ENCODE peak calls at places on chromosomes 1 and 21, in nine cellular contexts. T, U, K, Z, W, Q, Y, N and B are unnamed samples.

GRCh38 chr1:161374373-161374772 is 6.7 kb upstream of the CFAP126 start:
- DNase-seq in Y (peak), N (no peak), W (no peak), T (no peak), U (no peak), K (peak), Z (no peak), Q (no peak), B (no peak)

GRCh38 chr21:35227774-35228173 is 178.7 kb upstream of the RUNX1 start:
- DNase-seq in K (no peak), T (no peak), N (peak), U (no peak), Q (no peak), Z (no peak), W (no peak), Y (peak), B (no peak)

GRCh38 chr1:10824821-10825540 is 28.5 kb upstream of the CASZ1 start:
- DNase-seq in U (no peak), T (no peak), Y (no peak), Z (no peak), Q (no peak), N (no peak), W (no peak), K (no peak), B (no peak)

GRCh38 chr1:21365036-21365435 is 74.8 kb upstream of the ECE1 start:
- DNase-seq in U (no peak), Y (no peak), Q (no peak), Z (no peak), W (no peak), N (no peak), T (no peak), K (no peak), B (no peak)

GRCh38 chr1:94871031-94871430 is 50.9 kb downstream of the SLC44A3 start:
- DNase-seq in T (no peak), Y (no peak), N (no peak), U (no peak), Z (no peak), W (no peak), K (no peak), Q (no peak), B (no peak)

GRCh38 chr21:38909109-38909508 is 103.4 kb downstream of the ETS2 start:
- DNase-seq in K (no peak), U (no peak), Z (no peak), N (no peak), W (no peak), Q (no peak), Y (no peak), T (no peak), B (no peak)

GRCh38 chr1:227886993-227887696 is 60.6 kb downstream of the WNT9A start:
- DNase-seq in Z (peak), U (no peak), Y (no peak), N (no peak), Q (peak), K (peak), T (no peak), W (peak), B (no peak)

GRCh38 chr1:88188038-88188437 is 496.0 kb upstream of the PKN2 start:
- DNase-seq in K (no peak), W (no peak), N (no peak), T (no peak), Y (no peak), Z (no peak), U (no peak), Q (no peak), B (no peak)

GRCh38 chr1:146036241-146036989 is 14.9 kb upstream of the HJV start:
- DNase-seq in Y (peak), N (no peak), T (no peak), Z (no peak), K (no peak), W (no peak), U (no peak), Q (no peak), B (no peak)

GRCh38 chr1:29518183-29518835 is 282.0 kb downstream of the PTPRU start:
- DNase-seq in Z (peak), Q (no peak), T (no peak), W (peak), U (no peak), Y (no peak), N (no peak), K (no peak), B (no peak)

GRCh38 chr1:145782166-145783099 is 41.5 kb downstream of the RNF115 start:
- DNase-seq in U (peak), T (no peak), Y (no peak), N (no peak), K (no peak), Q (no peak), W (no peak), Z (no peak), B (no peak)

GRCh38 chr1:5847013-5847654 is 145.1 kb downstream of the NPHP4 start:
- DNase-seq in K (peak), T (peak), W (no peak), U (no peak), N (no peak), Q (no peak), Y (no peak), Z (no peak), B (no peak)

GRCh38 chr1:45012639-45013278 is 705 bp downstream of the UROD start:
- DNase-seq in Y (no peak), T (peak), U (no peak), W (peak), Q (peak), Z (peak), K (peak), N (no peak), B (peak)

GRCh38 chr1:24900985-24901781 is 28.9 kb downstream of the RUNX3 start:
- DNase-seq in Z (no peak), Q (no peak), Y (no peak), N (no peak), K (no peak), W (no peak), U (no peak), T (no peak), B (peak)

GRCh38 chr1:27192039-27192529 is 37.2 kb upstream of the SLC9A1 start:
- DNase-seq in U (no peak), Q (no peak), K (no peak), N (no peak), Y (no peak), T (no peak), W (peak), Z (no peak), B (no peak)

GRCh38 chr1:212595787-212596714 is 12.5 kb upstream of the ATF3 start:
- DNase-seq in T (no peak), U (peak), N (peak), K (peak), Y (peak), Q (no peak), W (peak), Z (no peak), B (peak)

GRCh38 chr1:160618763-160619274 is 28.0 kb downstream of the SLAMF1 start:
- DNase-seq in T (no peak), Z (no peak), W (no peak), U (no peak), Y (peak), K (peak), N (no peak), Q (no peak), B (no peak)

GRCh38 chr21:30831194-30831765 is 1.7 kb upstream of the KRTAP7-1 start:
- DNase-seq in W (peak), K (peak), Q (no peak), Z (no peak), Y (peak), U (no peak), N (peak), T (peak), B (peak)

GRCh38 chr1:4959216-4959615 is 304.8 kb downstream of the AJAP1 start:
- DNase-seq in T (no peak), N (no peak), Z (no peak), W (no peak), K (no peak), Q (no peak), Y (no peak), U (no peak), B (no peak)

GRCh38 chr1:16921391-16922185 is at the start of gene CROCC:
- DNase-seq in K (peak), N (no peak), Q (peak), U (no peak), Z (no peak), Y (peak), T (peak), W (no peak), B (peak)

GRCh38 chr21:33971492-33972013 is 55.9 kb upstream of the ATP5PO start:
- DNase-seq in W (peak), U (peak), Q (no peak), Z (no peak), Y (no peak), K (peak), T (no peak), N (no peak), B (no peak)

GRCh38 chr1:43354936-43355335 is 3.8 kb upstream of the CDC20 start:
- DNase-seq in Z (no peak), U (no peak), Y (no peak), W (no peak), Q (no peak), N (no peak), K (no peak), T (no peak), B (no peak)

GRCh38 chr1:28535180-28535579 is 17.7 kb upstream of the TRNAU1AP start:
- DNase-seq in Y (no peak), Q (no peak), Z (no peak), K (no peak), U (no peak), N (no peak), W (no peak), T (no peak), B (no peak)

GRCh38 chr1:223175633-223176032 is 32.6 kb upstream of the TLR5 start:
- DNase-seq in Z (no peak), Q (no peak), Y (no peak), W (no peak), K (no peak), U (no peak), N (no peak), T (no peak), B (no peak)

GRCh38 chr1:223177681-223178080 is 34.6 kb upstream of the TLR5 start:
- DNase-seq in U (no peak), N (no peak), W (peak), K (no peak), T (peak), Q (no peak), Z (peak), Y (no peak), B (no peak)

GRCh38 chr1:223179280-223179679 is 36.2 kb upstream of the TLR5 start:
- DNase-seq in N (no peak), Q (no peak), Y (no peak), Z (no peak), U (no peak), T (no peak), K (no peak), W (no peak), B (no peak)

GRCh38 chr1:223176437-223176836 is 33.4 kb upstream of the TLR5 start:
- DNase-seq in Z (no peak), Y (no peak), K (no peak), N (no peak), W (no peak), U (no peak), T (no peak), Q (no peak), B (no peak)

DNA sequence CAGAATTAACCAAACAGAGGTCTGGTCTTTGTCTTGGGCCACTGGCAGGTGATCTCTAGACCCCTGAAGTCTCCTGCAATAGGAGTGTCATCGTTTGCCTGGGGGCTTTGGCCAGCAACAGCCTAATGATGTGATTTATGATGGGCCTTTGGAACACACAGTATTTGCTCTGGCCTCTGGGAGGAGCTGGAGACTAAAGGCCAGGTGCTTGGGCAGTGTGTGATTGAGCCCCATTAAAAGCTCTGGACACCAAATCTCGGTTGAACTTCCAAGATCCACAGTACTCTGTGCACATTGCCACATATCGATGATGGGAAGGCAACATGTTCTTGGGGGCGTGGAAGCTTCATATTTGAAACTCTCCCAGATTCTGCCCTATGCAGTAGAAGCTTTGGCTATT is 32.0 kb upstream of the TLR5 start:
- DNase-seq in K (peak), U (no peak), N (no peak), Y (no peak), W (no peak), Q (no peak), T (peak), Z (no peak), B (no peak)
- TF ChIP-seq CTCF in K (peak), U (peak), N (no peak), Y (no peak), W (no peak), Q (peak), T (peak), Z (no peak), B (no peak)

DNA sequence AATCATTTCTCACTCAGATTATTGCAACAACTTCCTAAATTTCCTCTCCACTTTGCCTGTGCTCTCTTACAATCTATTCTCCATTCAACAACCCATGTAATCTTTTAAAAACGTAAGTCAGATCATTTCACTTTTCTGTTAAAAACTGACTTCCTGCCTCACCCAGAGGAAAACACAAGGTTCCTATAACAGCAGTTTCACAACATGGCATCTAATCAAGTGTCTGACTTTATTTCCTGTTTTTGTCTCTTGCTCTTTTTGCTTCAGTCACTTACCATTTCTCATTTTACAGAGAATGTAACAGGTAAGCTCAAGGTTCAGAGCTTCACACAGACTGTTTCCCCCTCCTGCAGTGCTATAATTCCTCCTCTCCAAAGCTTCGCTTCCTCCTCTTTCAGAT is 560.7 kb downstream of the LRRIQ3 start:
- DNase-seq in U (no peak), Y (no peak), W (no peak), T (no peak), Z (no peak), N (no peak), K (peak), Q (no peak), B (no peak)
- TF ChIP-seq CTCF in U (no peak), Y (no peak), W (no peak), T (no peak), Z (no peak), N (no peak), K (no peak), Q (no peak), B (no peak)

GRCh38 chr1:72224506-72224905 is 57.8 kb downstream of the NEGR1 start:
- DNase-seq in Q (no peak), U (no peak), Z (no peak), T (no peak), K (no peak), N (no peak), W (no peak), Y (no peak), B (no peak)
- TF ChIP-seq CTCF in Q (no peak), U (no peak), Z (no peak), T (no peak), K (no peak), N (no peak), W (no peak), Y (no peak), B (no peak)

GRCh38 chr1:116496898-116497297 is 73.9 kb downstream of the CD58 start:
- DNase-seq in U (no peak), Y (no peak), Z (no peak), W (no peak), K (no peak), N (no peak), Q (no peak), T (no peak), B (no peak)
- TF ChIP-seq CTCF in U (no peak), Y (no peak), Z (no peak), W (no peak), K (no peak), N (no peak), Q (no peak), T (no peak), B (no peak)